ENCODE peak calls at places on chromosomes 7 and 10, in four cellular contexts. Q, H, U and W are unnamed samples.

GRCh38 chr7:128264477-128264876 is 23.4 kb downstream of the LEP start:
- DNase-seq in Q (no peak), H (no peak), U (no peak), W (no peak)

GRCh38 chr7:73701357-73701995 is 18.0 kb downstream of the STX1A start:
- DNase-seq in Q (peak), H (no peak), U (peak), W (peak)

GRCh38 chr10:86644412-86645110 is 9.8 kb upstream of the OPN4 start:
- DNase-seq in Q (no peak), H (no peak), U (peak), W (peak)

GRCh38 chr7:39644170-39644569 is 20.8 kb downstream of the RALA start:
- DNase-seq in Q (no peak), H (no peak), U (peak), W (peak)

GRCh38 chr7:42831051-42831952 is 80.6 kb downstream of the C7orf25 start:
- DNase-seq in Q (peak), H (no peak), U (peak), W (peak)

GRCh38 chr7:70573202-70573810 is 558.6 kb upstream of the GALNT17 start:
- DNase-seq in Q (no peak), H (no peak), U (no peak), W (no peak)

GRCh38 chr10:33216661-33217427 is 117.6 kb downstream of the NRP1 start:
- DNase-seq in Q (no peak), H (no peak), U (peak), W (peak)

GRCh38 chr10:13871087-13871486 is 284.3 kb downstream of the PRPF18 start:
- DNase-seq in Q (no peak), H (no peak), U (no peak), W (no peak)

GRCh38 chr10:106956216-106956915 is 208.1 kb downstream of the SORCS1 start:
- DNase-seq in Q (no peak), H (no peak), U (no peak), W (no peak)

GRCh38 chr7:42642699-42643098 is 269.2 kb downstream of the C7orf25 start:
- DNase-seq in Q (no peak), H (no peak), U (no peak), W (no peak)

GRCh38 chr10:22615819-22616499 is 98.4 kb downstream of the PIP4K2A start:
- DNase-seq in Q (no peak), H (peak), U (peak), W (peak)

GRCh38 chr7:43328785-43329380 is 216.4 kb downstream of the HECW1 start:
- DNase-seq in Q (no peak), H (no peak), U (no peak), W (no peak)

GRCh38 chr7:82339958-82340357 is 103.6 kb downstream of the CACNA2D1 start:
- DNase-seq in Q (no peak), H (no peak), U (peak), W (no peak)

GRCh38 chr7:115906690-115907089 is 123.9 kb downstream of the TFEC start:
- DNase-seq in Q (no peak), H (no peak), U (no peak), W (no peak)

GRCh38 chr10:24382596-24382978 is 173.6 kb downstream of the KIAA1217 start:
- DNase-seq in Q (no peak), H (no peak), U (no peak), W (no peak)

GRCh38 chr7:16189026-16189715 is 232.2 kb downstream of the CRPPA start:
- DNase-seq in Q (no peak), H (no peak), U (no peak), W (no peak)

GRCh38 chr7:37516610-37517108 is 68.0 kb upstream of the ELMO1 start:
- DNase-seq in Q (no peak), H (no peak), U (no peak), W (no peak)

GRCh38 chr7:114141415-114141814 is 222.6 kb upstream of the PPP1R3A start:
- DNase-seq in Q (no peak), H (no peak), U (no peak), W (no peak)

GRCh38 chr7:149289856-149290255 is 27.9 kb downstream of the ZNF783 start:
- DNase-seq in Q (no peak), H (no peak), U (no peak), W (no peak)

GRCh38 chr10:84237199-84238051 is 3.9 kb downstream of the LRIT1 start:
- DNase-seq in Q (peak), H (no peak), U (no peak), W (no peak)

GRCh38 chr10:17850526-17850925 is 41.4 kb downstream of the MRC1 start:
- DNase-seq in Q (no peak), H (no peak), U (no peak), W (no peak)

GRCh38 chr7:116434820-116435341 is 64.7 kb upstream of the CAV2 start:
- DNase-seq in Q (no peak), H (no peak), U (peak), W (peak)

GRCh38 chr7:95478139-95479037 is 7.4 kb upstream of the ASB4 start:
- DNase-seq in Q (peak), H (no peak), U (no peak), W (peak)